ENCODE peak calls at places on chromosomes 11 and 22, in four cellular contexts. A is fibroblast of mammary gland, C is fibroblast of pulmonary artery, S is bronchial epithelial cell. U is an unnamed sample.

GRCh38 chr11:130411223-130411622 is 17.2 kb downstream of the ADAMTS8 start:
- DNase-seq in A (no peak), C (no peak), S (no peak), U (no peak)

GRCh38 chr22:46036558-46037408 is 59.8 kb upstream of the WNT7B start:
- DNase-seq in A (peak), C (no peak), S (peak), U (no peak)

GRCh38 chr11:111582163-111582562 is 20.1 kb upstream of the SIK2 start:
- DNase-seq in A (no peak), C (peak), S (no peak), U (peak)

GRCh38 chr11:130576146-130576545 is 127.7 kb downstream of the ADAMTS15 start:
- DNase-seq in A (no peak), C (no peak), S (no peak), U (no peak)

GRCh38 chr11:122319842-122320555 is 204.0 kb upstream of the BLID start:
- DNase-seq in A (no peak), C (no peak), S (no peak), U (no peak)

GRCh38 chr11:95092549-95093324 is 3.1 kb downstream of the ENDOD1 start:
- DNase-seq in A (peak), C (peak), S (peak), U (peak)

GRCh38 chr22:40156001-40156516 is 21.7 kb upstream of the TNRC6B start:
- DNase-seq in A (peak), C (peak), S (peak), U (peak)

GRCh38 chr22:46679711-46680269 is 58.3 kb downstream of the CERK start:
- DNase-seq in A (no peak), C (no peak), S (no peak), U (peak)

GRCh38 chr11:128725630-128726461 is 32.0 kb downstream of the FLI1 start:
- DNase-seq in A (no peak), C (peak), S (no peak), U (peak)

GRCh38 chr11:128727811-128728431 is 34.0 kb downstream of the FLI1 start:
- DNase-seq in A (no peak), C (no peak), S (no peak), U (no peak)

GRCh38 chr11:128727320-128727719 is 33.4 kb downstream of the FLI1 start:
- DNase-seq in A (no peak), C (no peak), S (no peak), U (no peak)

GRCh38 chr11:128726464-128727139 is 32.7 kb downstream of the FLI1 start:
- DNase-seq in A (no peak), C (no peak), S (no peak), U (no peak)

GRCh38 chr11:128724891-128725611 is 31.2 kb downstream of the FLI1 start:
- DNase-seq in A (no peak), C (no peak), S (no peak), U (no peak)
- H3K4me3 ChIP-seq in A (no peak), C (no peak), S (no peak), U (no peak)

DNA sequence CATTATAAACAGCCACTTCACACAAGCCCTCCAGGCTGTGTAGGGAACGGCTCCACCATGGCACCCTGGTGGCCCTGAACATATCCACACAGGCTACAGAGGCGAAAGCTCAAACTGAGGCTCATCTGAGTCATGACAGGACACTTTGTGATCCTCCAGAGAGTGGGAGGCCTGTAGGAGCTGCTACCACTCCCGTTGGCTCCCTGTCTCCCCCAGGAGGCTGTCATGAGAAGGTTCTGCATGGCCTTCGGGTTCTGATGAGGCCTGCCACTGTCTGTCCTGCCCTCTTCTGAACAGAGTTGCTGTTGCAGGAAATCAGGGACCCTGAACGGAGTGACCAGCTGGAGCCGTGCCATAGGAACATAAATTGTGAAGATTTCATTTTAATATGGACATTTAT is 23.8 kb upstream of the ALDH3B2 start:
- DNase-seq in A (peak), C (no peak), S (no peak), U (peak)
- TF ChIP-seq CTCF in A (peak), C (peak), S (no peak), U (no peak)

DNA sequence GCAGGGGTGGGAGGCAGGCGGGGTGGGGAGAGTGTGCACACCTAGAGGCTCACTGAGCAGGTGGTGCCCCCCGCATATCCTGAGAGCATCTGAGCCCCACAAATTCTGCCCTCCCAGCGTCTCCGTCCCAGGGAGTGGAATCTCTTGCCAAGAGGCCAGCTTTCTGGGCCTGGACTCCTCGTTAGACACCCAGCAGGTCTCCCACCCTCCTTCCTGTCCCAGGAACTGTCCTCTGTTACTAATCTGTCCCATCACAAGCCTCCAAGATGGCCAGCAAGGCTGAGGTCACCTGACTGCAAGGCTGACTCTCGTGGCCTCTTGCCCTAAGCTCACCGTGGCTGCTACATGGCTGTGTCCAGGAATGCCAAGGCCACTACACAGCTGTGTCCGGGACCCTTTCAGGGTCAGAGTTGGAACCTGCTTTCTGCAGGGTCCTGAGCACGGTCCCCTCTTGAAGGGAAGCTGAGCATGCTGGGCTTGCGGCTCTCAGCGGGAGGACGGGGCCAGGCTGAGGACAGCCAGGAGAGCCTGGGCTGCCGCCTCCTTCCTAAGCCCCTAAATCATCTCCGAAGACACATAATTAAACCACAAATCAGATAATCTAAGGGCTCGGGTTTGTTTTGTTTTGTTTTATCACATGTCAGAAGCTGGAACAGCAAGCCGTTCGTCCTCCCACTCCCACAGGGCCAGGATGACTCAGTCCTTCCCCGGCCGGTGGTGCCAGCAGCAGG is 1327.3 kb downstream of the TBC1D22A start:
- DNase-seq in A (peak), C (peak), S (no peak), U (no peak)
- H3K4me3 ChIP-seq in A (no peak), C (no peak), S (no peak), U (no peak)

DNA sequence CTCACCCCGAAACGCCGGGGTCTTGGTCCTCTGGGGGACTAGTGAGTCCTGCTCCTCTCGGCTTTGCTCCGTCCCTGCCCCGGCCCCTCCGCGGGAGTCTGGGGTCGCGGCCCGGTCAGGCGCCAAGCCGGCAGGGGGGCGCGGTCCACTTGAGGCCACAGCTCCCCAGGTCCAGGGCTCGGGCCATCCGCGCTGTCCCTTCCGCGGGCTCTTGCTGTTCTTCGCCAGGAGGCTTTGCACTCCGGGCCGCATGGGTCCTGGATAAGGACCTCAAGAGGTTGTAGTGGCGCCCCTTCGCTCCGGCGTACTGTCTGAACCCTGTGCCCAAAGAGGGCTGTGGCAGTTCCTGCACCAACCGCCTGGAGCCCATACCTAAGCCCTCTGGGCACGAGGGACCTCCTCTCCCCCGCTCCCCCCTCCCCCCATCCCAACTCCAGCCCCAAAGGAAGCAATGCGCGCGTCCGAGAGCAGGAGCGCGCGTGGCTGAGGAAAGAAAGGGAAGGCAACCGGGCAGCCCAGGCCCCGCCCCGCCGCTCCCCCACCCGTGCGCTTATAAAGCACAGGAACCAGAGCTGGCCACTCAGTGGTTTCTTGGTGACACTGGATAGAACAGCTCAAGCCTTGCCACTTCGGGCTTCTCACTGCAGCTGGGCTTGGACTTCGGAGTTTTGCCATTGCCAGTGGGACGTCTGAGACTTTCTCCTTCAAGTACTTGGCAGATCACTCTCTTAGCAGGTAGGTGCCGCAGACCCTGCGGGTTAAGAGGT is at the start of gene ADM:
- DNase-seq in A (peak), C (peak), S (peak), U (peak)
- TF ChIP-seq CTCF in A (no peak), C (no peak), S (peak), U (peak)

DNA sequence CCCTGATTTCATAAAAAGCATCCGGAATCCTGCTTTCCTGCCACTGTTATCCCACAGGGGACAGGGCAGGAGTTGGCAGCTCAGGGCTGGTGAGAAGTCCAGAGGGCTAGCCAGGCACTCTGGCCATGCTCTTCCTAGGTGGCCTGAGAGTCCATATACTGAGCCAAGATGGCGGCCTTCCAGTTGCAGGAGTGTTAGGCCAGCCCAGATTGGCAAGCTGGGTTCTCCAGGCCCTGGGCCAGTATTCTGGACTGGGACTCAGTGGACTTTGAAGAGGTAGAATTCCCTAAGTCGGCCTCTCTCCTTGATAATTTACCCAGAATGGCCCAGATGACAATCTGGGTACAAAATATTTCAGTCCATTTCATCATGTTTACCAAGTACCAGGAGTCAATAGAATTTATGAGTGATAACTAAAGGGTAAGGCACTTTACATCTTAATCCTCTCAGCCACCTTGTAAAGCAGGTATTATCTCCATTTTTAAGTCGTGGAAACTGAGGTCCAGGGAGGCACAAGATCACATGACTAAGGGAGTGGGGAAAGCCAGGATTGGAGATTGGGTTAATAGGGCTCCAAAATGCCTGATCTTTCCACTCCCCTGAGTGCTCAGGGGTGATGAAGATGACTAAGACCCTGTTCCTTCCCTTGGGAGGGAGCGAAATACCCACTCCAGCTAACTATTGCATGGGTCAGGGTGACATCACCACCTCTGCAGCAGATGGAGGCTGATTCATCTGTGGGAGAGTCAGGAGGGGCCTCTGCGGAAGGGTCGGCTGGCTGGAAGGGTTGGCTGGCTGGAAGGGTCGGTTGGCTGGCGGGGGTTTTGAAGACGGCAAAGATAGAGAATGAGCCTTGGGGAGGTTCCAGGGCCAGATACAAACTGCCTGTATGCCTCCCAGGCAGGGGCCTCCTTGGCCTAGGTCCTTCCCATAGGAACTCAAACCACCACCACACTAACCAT is 1.2 kb upstream of the MICALL1 start:
- DNase-seq in A (peak), C (peak), S (peak), U (peak)
- H3K4me3 ChIP-seq in A (peak), C (peak), S (peak), U (peak)

DNA sequence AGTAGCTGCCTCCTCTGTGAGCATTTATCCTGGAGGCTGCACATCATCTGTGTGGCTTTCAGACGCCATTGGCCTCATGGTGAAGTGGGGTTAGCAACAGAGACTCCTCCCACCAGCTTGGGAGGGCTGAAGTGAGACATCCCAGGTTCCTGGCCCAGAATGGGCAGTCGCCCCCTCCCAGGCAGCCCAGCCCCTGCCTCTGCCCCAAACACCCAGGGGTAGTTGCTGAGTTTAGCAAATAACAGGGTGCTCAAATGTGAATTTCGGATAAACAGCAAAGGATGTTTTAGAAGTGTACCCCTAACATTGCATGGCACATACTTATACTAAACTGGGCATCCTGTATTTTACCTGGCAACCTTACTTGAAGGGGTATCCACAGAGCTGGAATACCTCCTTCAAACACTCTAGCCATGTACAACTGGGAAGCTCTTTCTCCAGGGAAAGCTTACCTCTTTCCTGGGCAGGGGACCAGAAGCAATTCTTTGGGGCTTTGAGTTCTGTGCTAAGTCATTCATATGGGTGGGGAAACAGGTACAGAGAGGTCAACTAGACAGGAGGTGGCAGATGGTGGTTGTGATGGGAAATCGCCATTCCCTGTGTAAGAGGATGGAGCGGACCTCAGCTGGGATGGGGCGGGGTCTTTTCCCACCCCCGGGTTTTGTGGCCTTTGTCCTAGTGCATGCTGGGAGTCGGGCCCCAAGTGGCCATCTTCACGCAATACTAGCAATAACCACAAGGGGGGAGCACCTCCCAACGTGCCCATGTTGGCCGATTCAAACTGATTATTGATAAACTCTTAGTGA is 19.3 kb downstream of the MTFP1 start:
- DNase-seq in A (peak), C (peak), S (peak), U (peak)
- TF ChIP-seq CTCF in A (peak), C (peak), S (peak), U (peak)

GRCh38 chr11:75160880-75161279 is 10.0 kb downstream of the SLCO2B1 start:
- DNase-seq in A (no peak), C (no peak), S (no peak), U (no peak)
- H3K4me3 ChIP-seq in A (no peak), C (no peak), S (no peak), U (no peak)

GRCh38 chr22:23282089-23282501 is 101.8 kb downstream of the BCR start:
- DNase-seq in A (peak), C (peak), S (peak), U (peak)
- TF ChIP-seq CTCF in A (no peak), C (no peak), S (no peak), U (no peak)

GRCh38 chr11:116813170-116813569 is 9.9 kb downstream of the APOA4 start:
- DNase-seq in A (no peak), C (no peak), S (no peak), U (no peak)
- H3K4me3 ChIP-seq in A (no peak), C (no peak), S (no peak), U (no peak)

U was measured in foreskin fibroblast.